ENCODE peak calls at places on chromosomes 7 and 10, in seven cellular contexts. I is IMR-90, U is tibial nerve, O is transverse colon, L is endothelial cell of umbilical vein, F is H1, X is GM12892. E is an unnamed sample.

GRCh38 chr10:117544729-117545140 is 2.2 kb downstream of the EMX2 start:
- DNase-seq in U (no peak), L (no peak), X (no peak), F (no peak), I (no peak), O (no peak), E (no peak)

GRCh38 chr10:79149662-79150443 is 81.1 kb downstream of the ZMIZ1 start:
- DNase-seq in L (no peak), X (peak; percentile 79), O (peak; percentile 84), F (no peak), U (peak; percentile 67), I (peak; percentile 61), E (peak; percentile 43)

GRCh38 chr10:132458595-132459251 is 61.7 kb downstream of the PWWP2B start:
- DNase-seq in L (peak; percentile 21), F (peak; percentile 96), I (no peak), X (peak; percentile 85), O (peak; percentile 88), U (no peak), E (peak; percentile 51)

GRCh38 chr7:47893238-47893637 is 55.0 kb downstream of the PKD1L1 start:
- DNase-seq in X (peak; percentile 26), O (no peak), I (no peak), U (no peak), F (peak; percentile 84), L (no peak), E (peak; percentile 9)

GRCh38 chr10:125815764-125816163 is 7.3 kb downstream of the UROS start:
- DNase-seq in I (no peak), F (no peak), L (no peak), X (no peak), O (no peak), U (no peak), E (peak; percentile 85)

GRCh38 chr7:41817386-41817785 is 114.5 kb upstream of the INHBA start:
- DNase-seq in L (no peak), U (no peak), X (no peak), I (peak; percentile 80), F (no peak), O (no peak), E (no peak)

GRCh38 chr10:89549510-89549909 is 14.1 kb upstream of the SLC16A12 start:
- DNase-seq in U (no peak), X (no peak), O (no peak), F (no peak), I (no peak), L (no peak), E (no peak)

GRCh38 chr7:131244259-131244852 is 83.3 kb upstream of the MKLN1 start:
- DNase-seq in L (peak; percentile 73), X (no peak), I (peak; percentile 97), O (peak; percentile 17), F (no peak), U (no peak), E (no peak)

GRCh38 chr10:129677377-129677927 is 210.4 kb downstream of the MGMT start:
- DNase-seq in L (no peak), F (no peak), I (no peak), O (no peak), U (no peak), X (no peak), E (no peak)

GRCh38 chr7:15571303-15571878 is 9.6 kb upstream of the AGMO start:
- DNase-seq in O (no peak), X (no peak), U (no peak), L (peak; percentile 82), I (peak; percentile 12), F (no peak), E (no peak)

GRCh38 chr10:96465599-96465998 is 48.1 kb downstream of the TLL2 start:
- DNase-seq in L (no peak), U (no peak), F (no peak), O (no peak), I (no peak), X (no peak), E (no peak)

GRCh38 chr7:144622751-144623150 is 213.1 kb downstream of the TPK1 start:
- DNase-seq in U (no peak), X (no peak), O (no peak), L (no peak), F (no peak), I (no peak), E (no peak)

GRCh38 chr7:155750255-155751125 is 61.8 kb downstream of the SHH start:
- DNase-seq in U (no peak), X (no peak), L (peak; percentile 43), F (no peak), O (no peak), I (no peak), E (no peak)

GRCh38 chr7:2139004-2139652 is 93.6 kb downstream of the MAD1L1 start:
- DNase-seq in I (no peak), X (no peak), L (no peak), F (no peak), O (no peak), U (no peak), E (no peak)

GRCh38 chr7:43764039-43764789 is 5.7 kb downstream of the BLVRA start:
- DNase-seq in U (peak; percentile 44), O (peak; percentile 52), L (no peak), X (no peak), F (peak; percentile 28), I (no peak), E (peak; percentile 91)

GRCh38 chr7:102925962-102926825 is 13.4 kb downstream of the LRRC17 start:
- DNase-seq in X (no peak), I (peak; percentile 39), F (no peak), L (peak; percentile 50), U (no peak), O (no peak), E (peak; percentile 85)

DNA sequence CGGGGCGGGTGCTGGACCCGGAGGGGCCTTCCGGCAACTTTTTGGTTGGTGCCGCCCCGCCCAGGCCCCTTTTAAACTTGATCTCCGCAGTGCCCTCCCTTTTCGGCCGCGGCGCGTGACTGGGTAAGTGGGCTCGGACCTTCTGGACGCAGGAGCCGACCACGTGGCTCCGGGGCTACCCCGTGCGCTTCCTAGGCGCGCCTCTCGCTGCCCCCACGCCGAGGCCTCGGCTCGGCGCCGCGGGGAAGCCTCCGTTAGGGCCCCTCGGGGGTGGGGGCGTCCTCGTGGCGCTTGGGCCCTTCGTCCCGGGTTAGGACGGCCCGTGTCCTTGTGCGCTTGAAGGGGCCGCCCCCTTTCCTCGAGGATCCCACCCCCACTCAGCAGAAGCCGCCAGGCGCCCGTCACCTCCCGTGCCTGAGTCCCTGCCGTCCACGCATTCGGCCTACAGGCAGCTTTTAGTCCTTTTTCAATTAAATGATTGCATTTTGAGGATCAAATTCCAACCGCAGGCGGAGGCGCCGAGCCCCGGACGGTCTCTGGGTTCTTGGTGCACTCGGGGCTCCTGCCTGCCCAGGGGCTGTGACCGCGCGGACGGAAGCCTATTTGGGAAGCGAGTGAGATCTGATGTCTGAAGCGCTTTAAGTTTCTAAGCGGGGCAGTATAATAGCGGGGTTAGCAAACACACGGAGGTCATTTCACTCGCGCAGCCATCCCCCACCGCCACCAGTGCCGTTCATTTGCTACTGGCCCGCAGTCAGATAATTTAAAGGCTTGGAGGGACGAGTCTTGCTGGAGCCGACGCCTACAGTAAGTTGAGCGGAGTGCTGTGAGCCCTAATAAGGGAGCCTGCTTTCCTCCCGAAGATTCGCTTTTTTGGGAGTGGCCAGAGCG is 31.8 kb upstream of the TOMM7 start:
- DNase-seq in X (peak; percentile 90), L (peak; percentile 72), F (peak; percentile 88), O (peak; percentile 90), U (peak; percentile 80), I (peak; percentile 89), E (peak; percentile 89)
- TF ChIP-seq POLR2A in X (peak; percentile 86), L (peak; percentile 84), F (peak; percentile 69), O (peak; percentile 35), U (peak; percentile 78), I (peak; percentile 91), E (peak; percentile 65)

GRCh38 chr10:102460836-102461186 is 9.5 kb upstream of the C10orf95 start:
- DNase-seq in X (no peak), O (no peak), F (no peak), L (no peak), I (no peak), U (no peak), E (no peak)

GRCh38 chr10:102462512-102463054 is 11.2 kb upstream of the C10orf95 start:
- DNase-seq in F (peak; percentile 52), I (no peak), X (no peak), U (no peak), O (no peak), L (no peak), E (no peak)

GRCh38 chr10:102463983-102464382 is 12.6 kb upstream of the C10orf95 start:
- DNase-seq in F (no peak), U (no peak), X (no peak), O (no peak), L (no peak), I (no peak), E (no peak)

GRCh38 chr10:102457591-102458150 is 6.3 kb upstream of the C10orf95 start:
- DNase-seq in F (no peak), X (no peak), I (no peak), O (no peak), L (no peak), U (no peak), E (no peak)

GRCh38 chr10:102461187-102462054 is 10.1 kb upstream of the C10orf95 start:
- DNase-seq in U (peak; percentile 70), O (peak; percentile 97), L (peak; percentile 78), X (peak; percentile 100), I (peak; percentile 67), F (peak; percentile 98), E (peak; percentile 95)
- TF ChIP-seq POLR2A in U (no peak), O (peak; percentile 46), L (no peak), X (peak; percentile 39), I (no peak), F (peak; percentile 71), E (no peak)

GRCh38 chr7:150435390-150436073 is 14.9 kb upstream of the GIMAP8 start:
- DNase-seq in L (no peak), U (no peak), F (no peak), X (peak; percentile 63), I (no peak), O (peak; percentile 77), E (no peak)

GRCh38 chr7:150435047-150435389 is 15.4 kb upstream of the GIMAP8 start:
- DNase-seq in I (no peak), O (no peak), U (no peak), L (no peak), F (no peak), X (no peak), E (no peak)

GRCh38 chr7:150431839-150432658 is 18.4 kb upstream of the GIMAP8 start:
- DNase-seq in F (no peak), X (no peak), L (no peak), U (no peak), O (no peak), I (no peak), E (no peak)

GRCh38 chr7:150434240-150434639 is 16.2 kb upstream of the GIMAP8 start:
- DNase-seq in X (no peak), F (no peak), I (no peak), U (no peak), O (no peak), L (no peak), E (no peak)

GRCh38 chr7:150432915-150433892 is 17.2 kb upstream of the GIMAP8 start:
- DNase-seq in X (no peak), U (no peak), F (no peak), L (no peak), O (peak; percentile 25), I (no peak), E (no peak)
- TF ChIP-seq POLR2A in X (peak; percentile 77), U (no peak), F (no peak), L (no peak), O (no peak), I (no peak), E (no peak)

DNA sequence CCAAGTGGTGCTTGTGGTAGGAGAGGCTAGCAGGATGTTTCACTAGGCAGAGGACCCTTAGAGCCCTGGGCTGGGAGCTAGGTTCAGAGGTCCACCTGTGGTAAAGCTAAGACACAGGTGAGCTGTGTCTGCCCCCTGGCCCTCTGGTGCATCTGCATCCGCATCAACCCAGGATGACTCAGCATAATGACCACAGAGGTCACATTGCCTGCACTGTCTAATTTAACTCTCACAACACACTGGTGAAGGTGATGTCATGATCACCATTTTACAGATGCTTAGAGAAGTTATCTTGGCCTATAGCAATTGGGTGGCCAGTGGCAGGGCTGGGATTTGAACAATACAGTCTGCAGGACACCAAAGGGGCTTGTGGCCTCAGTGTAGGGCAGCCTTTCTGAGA is 33.1 kb downstream of the HABP2 start:
- DNase-seq in O (no peak), F (no peak), I (no peak), L (no peak), X (no peak), U (no peak), E (no peak)
- TF ChIP-seq POLR2A in O (no peak), F (no peak), I (no peak), L (no peak), X (no peak), U (no peak), E (no peak)